ENCODE peak calls at places on chromosomes 16 and 17, in four cellular contexts. S, G, P and Z are unnamed samples.

GRCh38 chr16:23148513-23149266 is 562 bp downstream of the USP31 start:
- DNase-seq in P (peak; percentile 53), G (no peak), S (peak; percentile 73), Z (no peak)

GRCh38 chr17:4179071-4179470 is 36.1 kb downstream of the CYB5D2 start:
- DNase-seq in P (no peak), S (no peak), G (no peak), Z (no peak)

GRCh38 chr16:56625943-56626654 is 518 bp downstream of the MT1E start:
- DNase-seq in P (peak; percentile 90), G (no peak), S (no peak), Z (no peak)

GRCh38 chr17:66260265-66260664 is 31.1 kb upstream of the APOH start:
- DNase-seq in S (no peak), P (no peak), G (no peak), Z (no peak)

GRCh38 chr17:59466943-59467801 is 98.2 kb upstream of the DHX40 start:
- DNase-seq in S (no peak), G (no peak), P (no peak), Z (no peak)

GRCh38 chr17:73705594-73705993 is 61.3 kb upstream of the SDK2 start:
- DNase-seq in P (no peak), S (no peak), G (peak; percentile 9), Z (no peak)

GRCh38 chr17:52686140-52686539 is 527.6 kb upstream of the CA10 start:
- DNase-seq in S (no peak), G (no peak), P (no peak), Z (no peak)

GRCh38 chr16:50627419-50627818 is 53.7 kb downstream of the SNX20 start:
- DNase-seq in G (no peak), P (no peak), S (peak; percentile 84), Z (no peak)

GRCh38 chr17:6589266-6589946 is 33.1 kb upstream of the PITPNM3 start:
- DNase-seq in S (no peak), G (no peak), P (no peak), Z (no peak)

GRCh38 chr16:64147941-64148340 is 973.9 kb downstream of the CDH11 start:
- DNase-seq in S (no peak), P (no peak), G (no peak), Z (no peak)